ENCODE peak calls at places on chromosomes 5 and 9, in five cellular contexts. One of them, this sample, is unnamed.

GRCh38 chr5:14880688-14881087 is 9.1 kb upstream of the ANKH start:
- DNase-seq in upper lobe of left lung: no peak
- DNase-seq in body of pancreas: no peak
- DNase-seq in uterus: no peak
- DNase-seq in tibial nerve: no peak
- DNase-seq in this sample: no peak

GRCh38 chr5:111582962-111583669 is 70.8 kb upstream of the STARD4 start:
- DNase-seq in upper lobe of left lung: no peak
- DNase-seq in tibial nerve: no peak
- DNase-seq in uterus: no peak
- DNase-seq in body of pancreas: no peak
- DNase-seq in this sample: no peak

GRCh38 chr5:116144103-116144502 is 59.3 kb downstream of the COMMD10 start:
- DNase-seq in tibial nerve: no peak
- DNase-seq in body of pancreas: no peak
- DNase-seq in upper lobe of left lung: no peak
- DNase-seq in uterus: no peak
- DNase-seq in this sample: no peak

GRCh38 chr5:68661237-68661636 is 432.6 kb upstream of the SLC30A5 start:
- DNase-seq in body of pancreas: peak; percentile 23
- DNase-seq in upper lobe of left lung: no peak
- DNase-seq in uterus: no peak
- DNase-seq in tibial nerve: no peak
- DNase-seq in this sample: no peak

GRCh38 chr5:142816577-142816976 is 46.4 kb downstream of the ARHGAP26 start:
- DNase-seq in tibial nerve: peak; percentile 40
- DNase-seq in upper lobe of left lung: peak; percentile 76
- DNase-seq in uterus: no peak
- DNase-seq in body of pancreas: peak; percentile 32
- DNase-seq in this sample: peak; percentile 41

GRCh38 chr5:170333161-170333909 is 35.8 kb upstream of the LCP2 start:
- DNase-seq in uterus: no peak
- DNase-seq in upper lobe of left lung: peak; percentile 83
- DNase-seq in tibial nerve: no peak
- DNase-seq in body of pancreas: peak; percentile 20
- DNase-seq in this sample: no peak

GRCh38 chr5:149775785-149776184 is 45.7 kb downstream of the PPARGC1B start:
- DNase-seq in uterus: no peak
- DNase-seq in body of pancreas: no peak
- DNase-seq in tibial nerve: no peak
- DNase-seq in upper lobe of left lung: no peak
- DNase-seq in this sample: no peak

GRCh38 chr9:98097836-98098235 is 21.2 kb downstream of the TRIM14 start:
- DNase-seq in uterus: no peak
- DNase-seq in upper lobe of left lung: no peak
- DNase-seq in tibial nerve: no peak
- DNase-seq in body of pancreas: peak; percentile 31
- DNase-seq in this sample: no peak

GRCh38 chr5:150556859-150557506 is 49.1 kb downstream of the NDST1 start:
- DNase-seq in upper lobe of left lung: no peak
- DNase-seq in body of pancreas: no peak
- DNase-seq in tibial nerve: no peak
- DNase-seq in uterus: no peak
- DNase-seq in this sample: no peak

GRCh38 chr5:147782053-147783028 is at the start of gene JAKMIP2:
- DNase-seq in tibial nerve: peak; percentile 52
- DNase-seq in body of pancreas: peak; percentile 54
- DNase-seq in upper lobe of left lung: peak; percentile 64
- DNase-seq in uterus: peak; percentile 60
- DNase-seq in this sample: peak; percentile 8
- TF ChIP-seq CTCF in tibial nerve: no peak
- TF ChIP-seq CTCF in body of pancreas: no peak
- TF ChIP-seq CTCF in upper lobe of left lung: no peak
- TF ChIP-seq CTCF in uterus: no peak
- TF ChIP-seq CTCF in this sample: no peak

GRCh38 chr5:37247496-37247895 is 1.7 kb downstream of the CPLANE1 start:
- DNase-seq in tibial nerve: no peak
- DNase-seq in upper lobe of left lung: no peak
- DNase-seq in uterus: no peak
- DNase-seq in body of pancreas: no peak
- DNase-seq in this sample: no peak

GRCh38 chr5:37248970-37249819 is at the start of gene CPLANE1:
- DNase-seq in uterus: peak; percentile 73
- DNase-seq in body of pancreas: peak; percentile 85
- DNase-seq in upper lobe of left lung: peak; percentile 82
- DNase-seq in tibial nerve: peak; percentile 39
- DNase-seq in this sample: peak; percentile 61

GRCh38 chr5:37247036-37247435 is 2.1 kb downstream of the CPLANE1 start:
- DNase-seq in tibial nerve: no peak
- DNase-seq in upper lobe of left lung: no peak
- DNase-seq in uterus: no peak
- DNase-seq in body of pancreas: no peak
- DNase-seq in this sample: no peak

GRCh38 chr5:37249820-37250175 is 622 bp upstream of the CPLANE1 start:
- DNase-seq in tibial nerve: no peak
- DNase-seq in body of pancreas: no peak
- DNase-seq in upper lobe of left lung: no peak
- DNase-seq in uterus: no peak
- DNase-seq in this sample: no peak

DNA sequence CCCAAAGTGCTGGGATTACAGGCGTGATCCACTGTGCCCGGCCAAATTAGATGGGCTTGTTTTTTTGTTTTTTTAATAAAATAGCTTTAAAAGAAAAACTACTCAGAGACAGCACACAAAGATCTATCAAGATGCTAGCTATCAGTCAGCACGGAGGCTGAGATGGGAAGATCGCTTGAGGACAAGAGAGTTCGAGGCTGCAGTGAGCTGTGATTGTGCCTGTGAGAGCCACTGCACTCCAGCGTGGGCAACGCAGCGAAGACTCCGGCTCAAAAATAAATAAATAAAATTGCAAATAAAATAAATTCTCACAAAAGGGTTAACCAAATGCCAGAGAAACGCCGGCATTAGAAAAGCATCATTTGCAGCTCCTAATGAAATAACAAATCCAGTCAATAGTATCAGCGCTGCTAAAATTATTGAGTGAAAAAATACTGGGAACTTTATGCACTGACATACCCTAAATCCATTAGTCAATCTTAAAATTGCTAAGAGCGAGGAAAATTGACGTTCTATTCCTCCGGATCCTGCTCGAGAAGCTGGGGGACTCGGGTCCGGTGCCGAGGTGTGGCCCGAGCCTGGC is 698 bp downstream of the CPLANE1 start:
- DNase-seq in body of pancreas: no peak
- DNase-seq in uterus: no peak
- DNase-seq in upper lobe of left lung: no peak
- DNase-seq in tibial nerve: no peak
- DNase-seq in this sample: no peak
- H3K4me1 ChIP-seq in body of pancreas: peaks cover 28% of the 10 kb centered on the region
- H3K4me1 ChIP-seq in uterus: no peaks in the 10 kb centered on the region
- H3K4me1 ChIP-seq in upper lobe of left lung: peaks cover 20% of the 10 kb centered on the region
- H3K4me1 ChIP-seq in tibial nerve: peaks cover 13% of the 10 kb centered on the region
- H3K4me1 ChIP-seq in this sample: peaks cover 17% of the 10 kb centered on the region

DNA sequence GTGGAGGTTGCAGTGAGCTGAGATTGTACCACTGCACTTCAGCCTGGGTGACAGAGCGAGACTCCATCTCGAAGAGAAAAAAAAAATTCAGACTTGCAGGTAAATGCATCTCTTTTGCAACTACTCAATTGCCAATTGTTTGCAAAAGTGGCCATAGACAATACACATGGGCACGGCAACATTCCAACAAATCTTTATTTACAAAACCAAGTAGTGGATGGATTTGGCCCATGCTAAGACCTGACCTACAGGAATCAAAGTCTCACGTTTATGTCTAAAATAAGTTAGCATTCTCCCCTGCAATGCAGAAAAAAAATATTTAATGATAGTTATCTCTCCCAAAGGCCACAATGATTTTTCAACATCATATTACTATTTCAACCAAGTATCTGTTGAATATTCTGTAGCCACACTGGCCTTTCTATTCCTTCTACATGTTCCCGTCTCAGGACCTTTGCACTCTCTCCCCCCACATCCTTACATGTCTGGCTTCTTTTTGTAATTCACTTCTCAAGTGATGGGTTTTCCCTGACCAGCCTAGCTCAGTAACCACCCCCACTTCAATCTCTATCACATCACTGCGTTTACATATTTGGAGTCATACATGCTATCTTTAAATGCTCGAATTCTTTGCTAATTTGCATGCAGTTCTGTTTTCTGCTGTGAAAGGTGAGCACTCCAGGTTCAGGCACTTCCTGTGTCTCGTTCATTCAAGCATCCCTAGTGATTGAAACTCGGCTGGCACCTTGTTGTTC is 54.2 kb downstream of the FNBP1 start:
- DNase-seq in body of pancreas: no peak
- DNase-seq in tibial nerve: no peak
- DNase-seq in upper lobe of left lung: no peak
- DNase-seq in uterus: no peak
- DNase-seq in this sample: no peak
- TF ChIP-seq POLR2A in body of pancreas: no peak
- TF ChIP-seq POLR2A in tibial nerve: no peak
- TF ChIP-seq POLR2A in upper lobe of left lung: no peak
- TF ChIP-seq POLR2A in uterus: no peak
- TF ChIP-seq POLR2A in this sample: no peak

GRCh38 chr9:331197-331596 is 116.5 kb downstream of the DOCK8 start:
- DNase-seq in uterus: no peak
- DNase-seq in body of pancreas: no peak
- DNase-seq in upper lobe of left lung: no peak
- DNase-seq in tibial nerve: no peak
- DNase-seq in this sample: no peak
- TF ChIP-seq CTCF in uterus: no peak
- TF ChIP-seq CTCF in body of pancreas: no peak
- TF ChIP-seq CTCF in upper lobe of left lung: no peak
- TF ChIP-seq CTCF in tibial nerve: no peak
- TF ChIP-seq CTCF in this sample: no peak

DNA sequence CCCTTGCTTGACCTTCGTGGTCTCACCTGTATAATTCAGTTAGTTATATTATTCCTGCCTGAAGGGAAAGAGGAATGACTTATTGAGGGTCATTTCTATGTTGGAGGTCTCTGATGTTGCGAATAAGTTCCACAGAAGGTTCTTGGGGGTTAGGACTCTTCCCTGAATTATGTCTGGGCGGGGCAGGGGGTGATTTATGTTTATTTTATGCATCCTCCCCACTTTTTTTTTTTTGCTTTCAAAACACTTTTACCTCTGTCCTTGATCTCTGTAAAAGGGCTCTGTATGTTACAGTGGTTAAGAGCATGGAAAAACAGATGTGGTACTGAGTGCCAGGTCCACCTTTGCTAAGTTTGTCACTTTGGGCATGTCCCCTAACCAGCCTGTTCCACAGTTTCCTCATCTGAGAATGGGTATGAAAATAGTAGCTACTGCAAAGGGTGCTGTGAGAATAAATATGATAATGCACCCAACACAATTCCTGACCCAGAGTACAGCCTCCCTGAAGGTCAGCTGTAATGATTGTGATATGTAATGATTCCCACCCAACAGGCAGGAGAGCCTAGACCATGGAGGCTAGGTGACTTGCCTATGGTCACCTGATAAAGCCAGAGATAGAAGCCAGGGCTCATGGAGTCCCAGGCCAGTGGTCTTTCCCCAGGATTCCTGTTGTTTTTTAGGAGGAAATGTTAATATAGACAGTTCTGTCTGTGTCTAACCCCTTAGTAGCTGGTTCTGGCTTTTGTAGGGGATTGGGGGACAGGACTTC is 54.8 kb downstream of the SLC22A5 start:
- DNase-seq in uterus: no peak
- DNase-seq in tibial nerve: no peak
- DNase-seq in body of pancreas: no peak
- DNase-seq in upper lobe of left lung: no peak
- DNase-seq in this sample: no peak
- H3K4me1 ChIP-seq in uterus: peaks cover 34% of the 10 kb centered on the region
- H3K4me1 ChIP-seq in tibial nerve: peaks cover 51% of the 10 kb centered on the region
- H3K4me1 ChIP-seq in body of pancreas: peaks cover 95% of the 10 kb centered on the region
- H3K4me1 ChIP-seq in upper lobe of left lung: peaks cover 99% of the 10 kb centered on the region
- H3K4me1 ChIP-seq in this sample: peaks cover 99% of the 10 kb centered on the region

GRCh38 chr9:94990897-94991561 is 264.5 kb downstream of the AOPEP start:
- DNase-seq in body of pancreas: no peak
- DNase-seq in uterus: no peak
- DNase-seq in upper lobe of left lung: no peak
- DNase-seq in tibial nerve: no peak
- DNase-seq in this sample: no peak

GRCh38 chr9:94993141-94993820 is 266.8 kb downstream of the AOPEP start:
- DNase-seq in uterus: no peak
- DNase-seq in body of pancreas: peak; percentile 28
- DNase-seq in upper lobe of left lung: no peak
- DNase-seq in tibial nerve: no peak
- DNase-seq in this sample: no peak

GRCh38 chr9:94993821-94994165 is 267.3 kb downstream of the AOPEP start:
- DNase-seq in body of pancreas: no peak
- DNase-seq in upper lobe of left lung: no peak
- DNase-seq in tibial nerve: no peak
- DNase-seq in uterus: no peak
- DNase-seq in this sample: no peak

GRCh38 chr9:94995294-94995693 is 268.8 kb downstream of the AOPEP start:
- DNase-seq in tibial nerve: no peak
- DNase-seq in uterus: no peak
- DNase-seq in body of pancreas: no peak
- DNase-seq in upper lobe of left lung: no peak
- DNase-seq in this sample: no peak

DNA sequence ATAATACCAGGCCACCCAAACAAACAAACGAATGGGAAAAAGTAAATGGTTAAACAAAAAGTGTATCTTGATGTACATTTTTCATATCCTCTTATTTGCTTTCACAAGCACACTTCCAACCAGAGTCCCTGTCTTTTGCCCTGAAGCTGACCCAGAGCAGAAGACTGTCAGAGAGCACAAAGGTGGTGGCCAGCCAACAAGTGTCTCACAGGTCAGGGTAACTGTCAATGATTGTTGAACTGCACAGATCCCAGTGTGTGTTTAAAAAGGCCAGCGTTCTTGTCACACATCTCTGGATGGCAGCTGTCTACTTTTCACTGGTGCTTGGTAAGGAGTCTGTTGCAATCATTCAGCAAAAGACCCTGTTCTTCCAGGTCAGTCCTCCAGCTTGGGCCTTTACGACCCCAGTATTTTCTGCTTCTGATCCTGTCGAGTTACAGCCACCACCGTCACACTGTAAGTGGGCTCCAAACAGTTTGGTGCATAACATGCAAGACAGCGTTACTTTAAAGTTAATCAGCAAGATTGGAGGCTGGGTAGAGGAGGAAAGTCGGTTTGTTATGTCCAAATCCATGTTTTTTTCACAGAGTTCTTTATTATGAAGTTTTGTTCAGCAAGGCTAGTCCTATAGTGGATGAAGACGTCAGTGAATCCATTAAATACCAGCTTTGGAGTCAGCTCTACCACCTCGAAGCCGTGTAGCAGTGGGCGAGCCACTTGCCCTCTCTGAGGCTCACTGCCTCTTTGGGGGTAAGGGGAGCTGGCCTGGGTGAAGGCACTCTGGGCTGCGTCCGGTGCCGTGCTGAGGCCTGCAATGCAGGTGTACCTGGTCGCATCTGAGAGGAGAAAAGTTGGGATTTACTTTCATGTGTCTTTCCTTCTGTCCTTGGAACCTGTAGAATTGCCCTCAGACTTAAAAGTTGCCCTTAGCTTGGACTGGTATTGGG is 265.7 kb downstream of the AOPEP start:
- DNase-seq in uterus: no peak
- DNase-seq in upper lobe of left lung: no peak
- DNase-seq in body of pancreas: no peak
- DNase-seq in tibial nerve: no peak
- DNase-seq in this sample: no peak
- TF ChIP-seq POLR2A in uterus: no peak
- TF ChIP-seq POLR2A in upper lobe of left lung: no peak
- TF ChIP-seq POLR2A in body of pancreas: no peak
- TF ChIP-seq POLR2A in tibial nerve: no peak
- TF ChIP-seq POLR2A in this sample: no peak

GRCh38 chr9:2727966-2728613 is 10.8 kb downstream of the KCNV2 start:
- DNase-seq in body of pancreas: peak; percentile 60
- DNase-seq in upper lobe of left lung: no peak
- DNase-seq in uterus: peak; percentile 36
- DNase-seq in tibial nerve: no peak
- DNase-seq in this sample: peak; percentile 41
- TF ChIP-seq CTCF in body of pancreas: peak; percentile 68
- TF ChIP-seq CTCF in upper lobe of left lung: peak; percentile 61
- TF ChIP-seq CTCF in uterus: peak; percentile 70
- TF ChIP-seq CTCF in tibial nerve: peak; percentile 47
- TF ChIP-seq CTCF in this sample: peak; percentile 75

This sample was measured in gastrocnemius medialis.